ENCODE peak calls at places on chromosomes 11 and 22, in ten cellular contexts. H is hepatocyte; Q is OCI-LY7; Y is effector memory CD4-positive, alpha-beta T cell; V is CD4-positive, alpha-beta memory T cell; L is A549; A is esophagus squamous epithelium; M is tibial nerve; W is PC-3; P is aorta. B is an unnamed sample.

GRCh38 chr11:75425422-75425821 is 7.6 kb downstream of the KLHL35 start:
- DNase-seq in A (no peak), V (no peak), H (no peak), W (peak; percentile 46), P (peak; percentile 73), Q (peak; percentile 13), L (peak; percentile 60), M (no peak), Y (no peak), B (no peak)

GRCh38 chr22:19855504-19856409 is 1.1 kb upstream of the GNB1L start:
- DNase-seq in W (peak; percentile 62), L (peak; percentile 56), Y (peak; percentile 36), Q (peak; percentile 84), A (no peak), M (no peak), V (peak; percentile 72), H (peak; percentile 48), P (peak; percentile 84), B (peak; percentile 83)

GRCh38 chr22:30472994-30473720 is 1.3 kb upstream of the SEC14L3 start:
- DNase-seq in V (no peak), L (no peak), Q (no peak), A (no peak), P (no peak), Y (no peak), M (no peak), H (no peak), W (no peak), B (no peak)

GRCh38 chr22:37479196-37479595 is 7.0 kb downstream of the MFNG start:
- DNase-seq in Q (no peak), W (no peak), H (no peak), V (no peak), P (no peak), A (no peak), L (no peak), M (no peak), Y (no peak), B (no peak)

GRCh38 chr11:118434123-118434552 is 2.2 kb upstream of the KMT2A start:
- DNase-seq in V (no peak), W (no peak), M (no peak), H (no peak), L (no peak), A (no peak), P (no peak), Y (no peak), Q (peak; percentile 85), B (no peak)

GRCh38 chr22:34004058-34004457 is 83.8 kb upstream of the LARGE1 start:
- DNase-seq in W (no peak), P (no peak), Y (no peak), A (no peak), Q (no peak), M (no peak), H (no peak), V (no peak), L (no peak), B (no peak)

GRCh38 chr11:32987851-32988250 is 27.8 kb upstream of the DEPDC7 start:
- DNase-seq in H (no peak), L (no peak), A (no peak), M (no peak), V (no peak), P (no peak), Q (no peak), Y (no peak), W (no peak), B (no peak)

GRCh38 chr22:40199223-40199622 is 21.5 kb downstream of the TNRC6B start:
- DNase-seq in A (no peak), M (no peak), Q (no peak), V (no peak), Y (no peak), P (no peak), L (no peak), H (no peak), W (no peak), B (no peak)

GRCh38 chr22:27476318-27476717 is 325.2 kb downstream of the MN1 start:
- DNase-seq in V (no peak), P (no peak), M (no peak), W (no peak), Y (no peak), L (no peak), A (no peak), Q (no peak), H (no peak), B (no peak)

GRCh38 chr22:27474711-27475547 is 326.6 kb downstream of the MN1 start:
- DNase-seq in M (no peak), H (peak; percentile 89), P (no peak), A (no peak), W (peak; percentile 97), L (peak; percentile 65), Q (no peak), Y (no peak), V (no peak), B (peak; percentile 68)

GRCh38 chr22:27475548-27475897 is 326.0 kb downstream of the MN1 start:
- DNase-seq in W (peak; percentile 23), L (no peak), H (no peak), A (no peak), P (no peak), Q (no peak), Y (no peak), V (no peak), M (no peak), B (no peak)

GRCh38 chr22:27477171-27477570 is 324.4 kb downstream of the MN1 start:
- DNase-seq in W (no peak), A (no peak), H (no peak), L (no peak), P (no peak), V (no peak), Q (no peak), M (no peak), Y (no peak), B (no peak)

GRCh38 chr22:27476729-27477128 is 324.8 kb downstream of the MN1 start:
- DNase-seq in H (peak; percentile 78), P (no peak), A (no peak), M (no peak), Q (no peak), Y (no peak), V (no peak), L (peak; percentile 60), W (peak; percentile 90), B (no peak)
- H3K27ac ChIP-seq in H (peak overlapping the region; percentile 66), P (no peak overlapping the region), A (no peak overlapping the region), M (no peak overlapping the region), Q (no peak overlapping the region), Y (no peak overlapping the region), V (no peak overlapping the region), L (peak overlapping the region; percentile 93), W (peak overlapping the region; percentile 99), B (peak overlapping the region; percentile 74)

DNA sequence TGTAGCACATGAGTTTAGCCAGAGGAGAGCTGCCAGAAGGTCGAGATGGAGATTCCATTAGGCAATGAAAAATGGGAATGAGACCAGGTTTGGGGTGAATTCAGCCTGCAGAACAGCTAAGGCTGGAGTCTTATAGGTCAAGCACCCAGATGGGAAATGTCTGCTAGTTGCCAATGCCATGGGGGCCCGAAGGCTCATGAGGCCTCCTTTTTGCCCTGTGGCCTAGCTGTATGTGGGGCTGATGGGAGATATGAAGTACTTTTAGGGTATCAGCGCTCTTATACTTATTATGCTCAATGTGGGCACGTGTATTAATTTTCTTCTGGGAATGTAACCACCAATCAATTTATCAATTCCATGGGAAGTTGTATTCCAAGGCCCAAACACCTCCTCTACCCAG is 8.7 kb downstream of the PPFIBP2 start:
- DNase-seq in M (no peak), Q (no peak), A (no peak), W (no peak), Y (no peak), L (no peak), P (no peak), H (no peak), V (no peak), B (no peak)
- H3K4me1 ChIP-seq in M (no peaks in the 10 kb centered on the region), Q (peaks cover 95% of the 10 kb centered on the region), A (peaks cover 22% of the 10 kb centered on the region), W (no peaks in the 10 kb centered on the region), Y (peaks cover 13% of the 10 kb centered on the region), L (no peaks in the 10 kb centered on the region), P (no peaks in the 10 kb centered on the region), H (peaks cover 9% of the 10 kb centered on the region), V (peaks cover 62% of the 10 kb centered on the region), B (no peaks in the 10 kb centered on the region)

DNA sequence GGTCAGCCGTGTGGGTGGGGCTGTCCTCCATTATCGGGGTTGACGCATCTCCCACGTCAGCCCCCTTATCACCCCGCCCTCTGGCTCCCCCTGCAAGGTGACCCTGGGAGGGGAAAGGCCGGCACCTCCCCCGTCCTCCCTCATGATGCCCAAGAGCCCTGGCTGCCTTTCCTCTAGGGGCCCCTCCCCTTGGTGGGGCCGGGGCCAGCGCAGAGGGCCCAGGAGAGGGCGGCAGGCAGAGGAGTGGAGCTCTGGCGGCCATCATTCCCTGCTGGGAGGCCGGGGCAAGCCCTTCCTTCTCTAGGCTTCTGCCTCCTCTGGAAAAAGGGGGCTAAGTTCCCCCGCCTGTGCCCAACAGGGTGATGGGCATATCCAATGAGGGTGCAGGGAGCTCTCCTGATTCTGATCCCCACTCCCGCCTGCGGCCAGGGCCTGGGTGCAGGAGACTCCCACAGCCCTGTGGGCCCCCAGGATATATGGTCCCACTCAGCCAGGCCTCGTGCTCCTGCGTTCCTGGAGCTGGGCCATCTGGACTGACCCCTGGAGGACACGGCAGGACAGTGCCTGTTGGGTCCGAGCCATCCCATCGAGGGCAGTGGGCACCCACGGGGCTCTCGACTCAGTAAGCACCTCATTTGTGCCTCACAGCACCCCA is 12.3 kb downstream of the MYRF start:
- DNase-seq in Y (no peak), A (no peak), H (peak; percentile 75), P (no peak), Q (no peak), M (no peak), V (no peak), L (no peak), W (no peak), B (no peak)
- H3K27ac ChIP-seq in Y (no peak overlapping the region), A (no peak overlapping the region), H (peak overlapping the region; percentile 89), P (no peak overlapping the region), Q (no peak overlapping the region), M (no peak overlapping the region), V (no peak overlapping the region), L (peak overlapping the region; percentile 74), W (no peak overlapping the region), B (no peak overlapping the region)

GRCh38 chr22:46113110-46113909 is 37.0 kb upstream of the PPARA start:
- DNase-seq in M (no peak), L (no peak), Y (no peak), A (no peak), Q (no peak), V (no peak), P (no peak), H (no peak), W (no peak), B (no peak)

GRCh38 chr22:46111645-46112306 is 38.5 kb upstream of the PPARA start:
- DNase-seq in Y (no peak), Q (no peak), P (peak; percentile 90), M (no peak), W (no peak), H (no peak), V (no peak), L (no peak), A (no peak), B (no peak)

GRCh38 chr22:46110215-46110614 is 40.1 kb upstream of the PPARA start:
- DNase-seq in M (no peak), A (no peak), H (no peak), W (peak; percentile 58), Q (no peak), Y (no peak), L (no peak), V (no peak), P (no peak), B (no peak)

GRCh38 chr22:46113910-46114517 is 36.3 kb upstream of the PPARA start:
- DNase-seq in L (no peak), H (no peak), Y (no peak), P (no peak), A (no peak), Q (no peak), V (no peak), M (no peak), W (no peak), B (no peak)

DNA sequence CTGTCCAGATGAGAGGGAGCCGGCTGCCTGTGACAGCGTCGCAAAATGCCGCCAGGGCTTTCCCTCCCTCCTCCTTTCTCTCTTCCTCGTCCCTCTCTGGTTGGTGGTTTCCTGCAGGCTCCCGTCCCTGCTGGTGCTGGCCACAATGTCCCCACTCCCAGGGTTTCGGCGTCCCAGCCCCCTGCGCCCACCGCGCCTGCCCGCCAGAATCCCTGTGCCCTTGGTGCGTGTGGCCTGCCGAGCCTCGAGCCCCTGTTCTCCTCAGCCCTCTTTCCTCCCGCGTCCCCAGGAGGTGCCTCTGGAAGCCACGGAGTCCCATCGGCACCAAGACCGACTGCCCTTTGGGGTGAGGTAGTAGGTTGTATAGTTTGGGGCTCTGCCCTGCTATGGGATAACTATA is 37.9 kb upstream of the PPARA start:
- DNase-seq in H (no peak), W (no peak), M (no peak), V (no peak), A (no peak), Y (no peak), L (no peak), Q (no peak), P (no peak), B (no peak)
- H3K4me1 ChIP-seq in H (peaks cover 3% of the 10 kb centered on the region), W (no peaks in the 10 kb centered on the region), M (no peaks in the 10 kb centered on the region), V (peaks cover 4% of the 10 kb centered on the region), A (peaks cover 72% of the 10 kb centered on the region), Y (peaks cover 6% of the 10 kb centered on the region), L (peaks cover 93% of the 10 kb centered on the region), Q (peaks cover 6% of the 10 kb centered on the region), P (no peaks in the 10 kb centered on the region), B (peaks cover 10% of the 10 kb centered on the region)

B was measured in SJCRH30.